ENCODE peak calls at places on chromosomes 5 and 9, in six cellular contexts. R is HCT116, C is H1, S is K562, M is GM12878, E is HepG2. U is an unnamed sample.
A peak's percentile ranks its signal among the peaks of the same experiment; 100 is the strongest.

GRCh38 chr9:137417161-137418021 is 5.6 kb downstream of the EXD3 start:
- DNase-seq in R (no peak), C (no peak), S (no peak), M (no peak), E (no peak), U (no peak)

GRCh38 chr9:133421615-133422542 is at the start of gene ADAMTS13:
- DNase-seq in R (no peak), C (no peak), S (no peak), M (peak; percentile 72), E (peak; percentile 74), U (no peak)

GRCh38 chr9:137478613-137479314 is 19.6 kb upstream of the NSMF start:
- DNase-seq in R (no peak), C (no peak), S (no peak), M (no peak), E (no peak), U (no peak)

GRCh38 chr9:92634712-92635605 is 35.0 kb downstream of the IPPK start:
- DNase-seq in R (peak; percentile 41), C (peak; percentile 84), S (peak; percentile 85), M (peak; percentile 15), E (peak; percentile 55), U (peak; percentile 81)

GRCh38 chr9:113603773-113604172 is 140.2 kb downstream of the RGS3 start:
- DNase-seq in R (no peak), C (no peak), S (no peak), M (no peak), E (no peak), U (no peak)

GRCh38 chr5:84885479-84886258 is 501.0 kb upstream of the EDIL3 start:
- DNase-seq in R (no peak), C (no peak), S (no peak), M (no peak), E (no peak), U (no peak)

GRCh38 chr9:115922441-115922840 is 231.2 kb upstream of the PAPPA start:
- DNase-seq in R (no peak), C (no peak), S (no peak), M (no peak), E (no peak), U (no peak)

GRCh38 chr5:79436821-79437220 is 77.1 kb downstream of the HOMER1 start:
- DNase-seq in R (no peak), C (no peak), S (no peak), M (no peak), E (no peak), U (no peak)

GRCh38 chr9:137777761-137778160 is 99.8 kb upstream of the CACNA1B start:
- DNase-seq in R (no peak), C (no peak), S (no peak), M (no peak), E (no peak), U (no peak)

GRCh38 chr5:88085462-88085861 is 183.2 kb downstream of the TMEM161B start:
- DNase-seq in R (no peak), C (no peak), S (no peak), M (no peak), E (no peak), U (no peak)

GRCh38 chr9:124390812-124391658 is 24.2 kb downstream of the PSMB7 start:
- DNase-seq in R (no peak), C (no peak), S (peak; percentile 50), M (no peak), E (peak; percentile 70), U (no peak)

GRCh38 chr5:80318212-80318611 is 1.6 kb upstream of the SPZ1 start:
- DNase-seq in R (no peak), C (no peak), S (no peak), M (no peak), E (no peak), U (no peak)

GRCh38 chr5:66967826-66968262 is 228.8 kb downstream of the CD180 start:
- DNase-seq in R (no peak), C (no peak), S (no peak), M (no peak), E (no peak), U (no peak)

GRCh38 chr5:98570010-98570409 is 203.5 kb upstream of the RGMB start:
- DNase-seq in R (no peak), C (no peak), S (no peak), M (no peak), E (no peak), U (no peak)

GRCh38 chr5:173592050-173592669 is 24.3 kb downstream of the BOD1 start:
- DNase-seq in R (peak; percentile 51), C (no peak), S (peak; percentile 48), M (no peak), E (no peak), U (peak; percentile 28)

GRCh38 chr9:129850821-129851540 is 15.7 kb downstream of the USP20 start:
- DNase-seq in R (no peak), C (no peak), S (no peak), M (no peak), E (no peak), U (no peak)

GRCh38 chr5:14406554-14406849 is 175.1 kb upstream of the OTULINL start:
- DNase-seq in R (no peak), C (no peak), S (no peak), M (no peak), E (no peak), U (no peak)

GRCh38 chr9:125756499-125756898 is 9.3 kb downstream of the PBX3 start:
- DNase-seq in R (no peak), C (no peak), S (no peak), M (no peak), E (no peak), U (no peak)

GRCh38 chr9:121376214-121376830 is 6.3 kb upstream of the STOM start:
- DNase-seq in R (no peak), C (no peak), S (no peak), M (no peak), E (no peak), U (no peak)

GRCh38 chr9:133075925-133076324 is 14.1 kb downstream of the CEL start:
- DNase-seq in R (no peak), C (no peak), S (no peak), M (no peak), E (peak; percentile 14), U (no peak)

GRCh38 chr5:119274767-119275130 is 81.1 kb upstream of the TNFAIP8 start:
- DNase-seq in R (peak; percentile 18), C (no peak), S (no peak), M (no peak), E (no peak), U (no peak)

DNA sequence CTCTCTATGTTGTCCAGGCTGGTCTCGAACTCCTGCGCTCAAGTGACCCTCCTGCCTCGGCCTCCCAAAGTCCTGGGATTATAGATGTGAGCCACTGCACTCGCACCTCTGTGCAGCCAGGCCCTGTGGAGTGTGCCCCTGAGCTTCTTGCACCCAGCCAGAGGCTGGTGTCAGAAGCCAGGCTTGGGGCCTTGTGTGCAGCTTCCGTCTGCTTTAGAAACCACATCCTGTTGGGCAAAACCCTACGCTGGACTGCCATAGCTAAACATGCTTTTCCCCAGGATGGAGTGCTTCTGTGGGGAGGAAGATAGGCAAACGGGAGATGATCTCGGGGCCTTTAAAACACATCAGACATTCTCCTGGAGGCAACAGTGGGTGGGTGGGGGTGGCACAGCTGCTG is 40.1 kb downstream of the PRRT1B start:
- DNase-seq in R (no peak), C (no peak), S (no peak), M (no peak), E (no peak), U (no peak)
- TF ChIP-seq ZNF274 in R (no peak), C (no peak), S (no peak), M (no peak), E (no peak), U (no peak)

GRCh38 chr5:151212361-151212899 is 11.5 kb downstream of the CCDC69 start:
- DNase-seq in R (no peak), C (no peak), S (no peak), M (peak; percentile 56), E (no peak), U (no peak)
- H3K9ac ChIP-seq in R (no peak overlapping the region), C (no peak overlapping the region), S (no peak overlapping the region), M (peak overlapping the region; percentile 94), E (no peak overlapping the region), U (no peak overlapping the region)

DNA sequence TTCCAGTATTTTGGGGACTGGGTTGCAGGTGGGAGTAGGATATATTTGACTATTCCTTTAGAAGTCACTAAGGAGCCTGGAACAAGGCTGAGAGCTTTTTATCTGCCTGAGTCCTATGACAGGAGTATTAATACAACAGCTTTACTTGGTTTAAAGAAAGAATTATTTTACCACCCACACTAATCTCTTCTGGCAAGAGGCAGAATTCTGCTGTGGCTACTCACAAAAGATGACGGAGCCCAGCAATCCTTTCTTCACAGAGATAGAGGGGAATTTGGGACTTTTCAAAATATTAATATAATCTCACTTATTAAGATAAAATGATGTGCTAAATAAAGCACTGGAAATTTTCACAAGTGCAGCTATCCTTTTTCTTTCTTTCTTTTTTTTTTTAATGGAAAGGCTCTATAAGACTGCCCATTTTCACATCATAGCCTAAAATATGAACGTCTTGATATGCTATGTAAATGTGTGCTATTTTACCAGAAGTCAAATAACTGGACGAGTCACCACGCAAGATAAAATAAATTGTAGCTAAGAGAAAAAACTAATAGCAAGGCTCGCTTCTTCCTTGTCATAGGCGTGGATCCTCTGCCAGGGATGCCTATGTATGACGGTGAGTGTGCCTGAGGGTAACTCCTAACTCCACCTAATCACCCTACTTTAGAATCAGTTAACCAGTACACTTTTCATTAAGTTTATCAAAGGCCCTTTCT is 76.3 kb downstream of the ZNF608 start:
- DNase-seq in R (no peak), C (no peak), S (no peak), M (no peak), E (no peak), U (no peak)
- TF ChIP-seq ZNF274 in R (no peak), C (no peak), S (no peak), M (no peak), E (no peak), U (no peak)

GRCh38 chr5:96051401-96051830 is 89.8 kb upstream of the ELL2 start:
- DNase-seq in R (no peak), C (no peak), S (no peak), M (no peak), E (no peak), U (no peak)

GRCh38 chr5:96052374-96052773 is 90.7 kb upstream of the ELL2 start:
- DNase-seq in R (no peak), C (no peak), S (no peak), M (no peak), E (no peak), U (no peak)

GRCh38 chr5:96048763-96049162 is 87.1 kb upstream of the ELL2 start:
- DNase-seq in R (no peak), C (no peak), S (peak; percentile 27), M (no peak), E (no peak), U (no peak)

GRCh38 chr5:96050273-96050880 is 88.7 kb upstream of the ELL2 start:
- DNase-seq in R (no peak), C (no peak), S (no peak), M (no peak), E (no peak), U (no peak)

DNA sequence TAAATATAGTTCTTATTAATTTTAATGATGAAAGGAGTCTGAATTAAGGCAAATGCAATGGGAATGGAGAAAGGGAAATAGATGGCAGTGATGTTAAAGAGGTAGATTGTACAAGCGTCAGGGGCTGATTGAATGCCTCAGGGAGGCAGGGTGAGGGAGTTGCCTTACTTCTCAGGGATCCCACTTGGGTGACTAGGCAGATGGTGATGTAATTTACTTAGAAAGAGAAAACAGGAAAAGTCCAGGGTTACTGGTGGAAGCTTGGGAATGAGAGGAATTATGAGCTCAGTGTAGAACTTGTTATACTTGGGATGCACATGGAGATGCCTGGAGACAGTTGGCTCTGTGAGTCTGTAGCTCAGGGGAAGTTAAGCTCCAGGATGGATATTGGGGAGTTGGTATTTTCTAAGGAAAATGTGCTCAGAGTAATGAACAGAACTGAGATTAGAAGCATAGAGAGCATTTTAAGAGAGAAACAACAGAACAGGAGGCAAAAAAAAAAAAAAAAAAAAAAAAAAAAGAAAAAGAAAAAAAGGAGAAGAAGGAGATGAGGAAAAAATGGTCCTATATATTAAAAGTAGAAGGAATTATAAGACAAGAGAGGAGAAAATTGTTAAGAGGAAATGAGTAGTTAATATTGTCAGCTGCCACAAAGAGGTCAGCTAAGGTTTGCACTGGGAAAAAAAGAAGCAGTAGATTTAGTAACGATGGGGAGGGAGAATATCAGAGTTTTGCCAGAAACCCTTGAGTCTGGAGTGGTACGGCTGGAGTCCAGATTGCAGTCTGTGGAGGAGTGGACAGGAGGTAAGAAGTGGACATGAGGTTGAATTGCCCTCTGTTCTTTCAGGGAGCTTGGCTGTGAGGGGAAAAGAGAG is 88.0 kb upstream of the ELL2 start:
- DNase-seq in R (no peak), C (no peak), S (no peak), M (no peak), E (no peak), U (no peak)
- H3K9ac ChIP-seq in R (no peak overlapping the region), C (no peak overlapping the region), S (no peak overlapping the region), M (no peak overlapping the region), E (no peak overlapping the region), U (no peak overlapping the region)